ENCODE peak calls at places on chromosomes 7 and 10, in five cellular contexts. One of them, this sample, is unnamed.

GRCh38 chr10:94104316-94105060 is 110.8 kb downstream of the PLCE1 start:
- DNase-seq in IMR-90: peak
- DNase-seq in MM.1S: no peak
- DNase-seq in astrocyte: no peak
- DNase-seq in fibroblast of lung: peak
- DNase-seq in this sample: no peak

GRCh38 chr10:70492786-70493659 is 14.5 kb downstream of the PALD1 start:
- DNase-seq in IMR-90: peak
- DNase-seq in MM.1S: no peak
- DNase-seq in astrocyte: peak
- DNase-seq in fibroblast of lung: peak
- DNase-seq in this sample: peak

GRCh38 chr7:148699024-148699771 is 495 bp downstream of the CUL1 start:
- DNase-seq in IMR-90: peak
- DNase-seq in MM.1S: peak
- DNase-seq in astrocyte: peak
- DNase-seq in fibroblast of lung: peak
- DNase-seq in this sample: peak

GRCh38 chr10:75205908-75206307 is 4.7 kb upstream of the VDAC2 start:
- DNase-seq in IMR-90: no peak
- DNase-seq in MM.1S: no peak
- DNase-seq in astrocyte: no peak
- DNase-seq in fibroblast of lung: no peak
- DNase-seq in this sample: no peak

GRCh38 chr10:16529853-16530252 is 8.2 kb upstream of the C1QL3 start:
- DNase-seq in IMR-90: no peak
- DNase-seq in MM.1S: no peak
- DNase-seq in astrocyte: no peak
- DNase-seq in fibroblast of lung: no peak
- DNase-seq in this sample: no peak

GRCh38 chr7:54080525-54080924 is 461.6 kb upstream of the VSTM2A start:
- DNase-seq in IMR-90: no peak
- DNase-seq in MM.1S: no peak
- DNase-seq in astrocyte: no peak
- DNase-seq in fibroblast of lung: no peak
- DNase-seq in this sample: no peak

GRCh38 chr7:77550586-77550985 is 13.5 kb downstream of the PTPN12 start:
- DNase-seq in IMR-90: peak
- DNase-seq in MM.1S: no peak
- DNase-seq in astrocyte: peak
- DNase-seq in fibroblast of lung: peak
- DNase-seq in this sample: no peak

GRCh38 chr10:124186956-124187355 is 93.6 kb upstream of the CHST15 start:
- DNase-seq in IMR-90: no peak
- DNase-seq in MM.1S: no peak
- DNase-seq in astrocyte: no peak
- DNase-seq in fibroblast of lung: no peak
- DNase-seq in this sample: no peak

GRCh38 chr10:12042409-12042796 is 206 bp downstream of the UPF2 start:
- DNase-seq in IMR-90: peak
- DNase-seq in MM.1S: no peak
- DNase-seq in astrocyte: no peak
- DNase-seq in fibroblast of lung: peak
- DNase-seq in this sample: peak

GRCh38 chr7:30321089-30321991 is 36.9 kb downstream of the ZNRF2 start:
- DNase-seq in IMR-90: no peak
- DNase-seq in MM.1S: peak
- DNase-seq in astrocyte: no peak
- DNase-seq in fibroblast of lung: peak
- DNase-seq in this sample: no peak
- H3K27ac ChIP-seq in IMR-90: no peak
- H3K27ac ChIP-seq in MM.1S: peak
- H3K27ac ChIP-seq in astrocyte: no peak
- H3K27ac ChIP-seq in fibroblast of lung: peak
- H3K27ac ChIP-seq in this sample: peak

GRCh38 chr10:121522841-121523240 is 75.4 kb downstream of the FGFR2 start:
- DNase-seq in IMR-90: no peak
- DNase-seq in MM.1S: no peak
- DNase-seq in astrocyte: peak
- DNase-seq in fibroblast of lung: peak
- DNase-seq in this sample: no peak
- H3K9ac ChIP-seq in IMR-90: no peak
- H3K9ac ChIP-seq in MM.1S: no peak
- H3K9ac ChIP-seq in astrocyte: no peak
- H3K9ac ChIP-seq in fibroblast of lung: no peak
- H3K9ac ChIP-seq in this sample: no peak

GRCh38 chr7:1245596-1245995 is 12.9 kb downstream of the UNCX start:
- DNase-seq in IMR-90: no peak
- DNase-seq in MM.1S: no peak
- DNase-seq in astrocyte: no peak
- DNase-seq in fibroblast of lung: no peak
- DNase-seq in this sample: peak
- H3K4me3 ChIP-seq in IMR-90: no peak
- H3K4me3 ChIP-seq in MM.1S: no peak
- H3K4me3 ChIP-seq in astrocyte: no peak
- H3K4me3 ChIP-seq in fibroblast of lung: no peak
- H3K4me3 ChIP-seq in this sample: no peak

DNA sequence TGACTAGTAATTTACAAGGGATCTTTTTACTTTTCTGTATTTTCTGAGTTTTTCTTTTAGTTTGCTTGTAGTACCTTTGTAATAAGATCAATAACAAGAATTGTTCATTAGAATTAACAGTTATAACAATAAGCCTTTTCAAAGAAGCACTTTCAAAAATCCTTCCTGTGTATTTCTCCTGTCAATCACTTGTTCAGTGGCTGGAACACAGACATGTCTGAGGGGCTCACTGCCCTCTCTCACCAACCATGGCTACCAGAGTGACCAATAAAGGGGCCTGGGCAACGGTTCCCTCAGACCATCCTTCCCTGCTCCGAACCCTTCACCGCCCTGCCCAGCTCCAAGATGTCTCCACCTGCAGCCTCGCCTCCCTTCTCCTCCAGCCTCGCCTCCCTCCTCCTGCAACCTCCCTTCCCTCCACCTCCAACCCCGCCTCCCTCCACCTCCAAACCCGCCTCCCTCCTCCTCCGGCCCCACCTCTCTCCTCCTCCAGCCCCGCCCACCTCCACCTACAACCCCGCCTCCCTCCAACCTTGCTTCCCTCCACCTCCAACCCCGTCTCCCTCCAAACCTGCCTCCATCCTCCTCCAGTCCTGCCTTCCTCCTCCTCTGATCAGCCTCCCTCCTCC is 353.4 kb downstream of the TNS3 start:
- DNase-seq in IMR-90: no peak
- DNase-seq in MM.1S: no peak
- DNase-seq in astrocyte: no peak
- DNase-seq in fibroblast of lung: no peak
- DNase-seq in this sample: peak
- H3K27ac ChIP-seq in IMR-90: no peak
- H3K27ac ChIP-seq in MM.1S: no peak
- H3K27ac ChIP-seq in astrocyte: no peak
- H3K27ac ChIP-seq in fibroblast of lung: no peak
- H3K27ac ChIP-seq in this sample: no peak

This sample was measured in kidney.